ENCODE peak calls at places on chromosomes 7 and 10, in nine cellular contexts. One of them, this sample, is unnamed.

GRCh38 chr7:116952640-116953371 is 495 bp upstream of the ST7 start:
- DNase-seq in sigmoid colon: peak
- DNase-seq in stimulated activated CD8-positive, alpha-beta memory T cell treated with anti-CD3 and anti-CD28 coated beads, Interleukin-7, amount 100 ng/mL, for 24 hours: peak
- DNase-seq in mammary epithelial cell: peak
- DNase-seq in right lobe of liver: peak
- DNase-seq in NCI-H2029: no peak
- DNase-seq in stimulated activated CD4-positive, alpha-beta T cell treated with anti-CD3 and anti-CD28 coated beads, Interleukin-1b, Interleukin-23, amount 100 ng/mL, for 1 hour: no peak
- DNase-seq in effector memory CD8-positive, alpha-beta T cell: no peak
- DNase-seq in H1: no peak
- DNase-seq in this sample: no peak

GRCh38 chr10:20855398-20856038 is 41.6 kb downstream of the NEBL start:
- DNase-seq in sigmoid colon: no peak
- DNase-seq in stimulated activated CD8-positive, alpha-beta memory T cell treated with anti-CD3 and anti-CD28 coated beads, Interleukin-7, amount 100 ng/mL, for 24 hours: no peak
- DNase-seq in mammary epithelial cell: no peak
- DNase-seq in right lobe of liver: no peak
- DNase-seq in NCI-H2029: no peak
- DNase-seq in stimulated activated CD4-positive, alpha-beta T cell treated with anti-CD3 and anti-CD28 coated beads, Interleukin-1b, Interleukin-23, amount 100 ng/mL, for 1 hour: no peak
- DNase-seq in effector memory CD8-positive, alpha-beta T cell: no peak
- DNase-seq in H1: no peak
- DNase-seq in this sample: no peak

GRCh38 chr7:38020134-38020533 is 99.7 kb downstream of the EPDR1 start:
- DNase-seq in sigmoid colon: no peak
- DNase-seq in stimulated activated CD8-positive, alpha-beta memory T cell treated with anti-CD3 and anti-CD28 coated beads, Interleukin-7, amount 100 ng/mL, for 24 hours: no peak
- DNase-seq in mammary epithelial cell: no peak
- DNase-seq in right lobe of liver: no peak
- DNase-seq in NCI-H2029: no peak
- DNase-seq in stimulated activated CD4-positive, alpha-beta T cell treated with anti-CD3 and anti-CD28 coated beads, Interleukin-1b, Interleukin-23, amount 100 ng/mL, for 1 hour: no peak
- DNase-seq in effector memory CD8-positive, alpha-beta T cell: no peak
- DNase-seq in H1: no peak
- DNase-seq in this sample: no peak

GRCh38 chr7:28767356-28767755 is 190.8 kb downstream of the TRIL start:
- DNase-seq in sigmoid colon: no peak
- DNase-seq in stimulated activated CD8-positive, alpha-beta memory T cell treated with anti-CD3 and anti-CD28 coated beads, Interleukin-7, amount 100 ng/mL, for 24 hours: no peak
- DNase-seq in mammary epithelial cell: no peak
- DNase-seq in right lobe of liver: no peak
- DNase-seq in NCI-H2029: no peak
- DNase-seq in stimulated activated CD4-positive, alpha-beta T cell treated with anti-CD3 and anti-CD28 coated beads, Interleukin-1b, Interleukin-23, amount 100 ng/mL, for 1 hour: no peak
- DNase-seq in effector memory CD8-positive, alpha-beta T cell: no peak
- DNase-seq in H1: no peak
- DNase-seq in this sample: no peak

GRCh38 chr7:7944619-7945282 is 23.8 kb upstream of the GLCCI1 start:
- DNase-seq in sigmoid colon: no peak
- DNase-seq in stimulated activated CD8-positive, alpha-beta memory T cell treated with anti-CD3 and anti-CD28 coated beads, Interleukin-7, amount 100 ng/mL, for 24 hours: no peak
- DNase-seq in mammary epithelial cell: no peak
- DNase-seq in right lobe of liver: no peak
- DNase-seq in NCI-H2029: no peak
- DNase-seq in stimulated activated CD4-positive, alpha-beta T cell treated with anti-CD3 and anti-CD28 coated beads, Interleukin-1b, Interleukin-23, amount 100 ng/mL, for 1 hour: peak
- DNase-seq in effector memory CD8-positive, alpha-beta T cell: peak
- DNase-seq in H1: no peak
- DNase-seq in this sample: peak

GRCh38 chr10:119306514-119306951 is 99.2 kb downstream of the GRK5 start:
- DNase-seq in sigmoid colon: no peak
- DNase-seq in stimulated activated CD8-positive, alpha-beta memory T cell treated with anti-CD3 and anti-CD28 coated beads, Interleukin-7, amount 100 ng/mL, for 24 hours: peak
- DNase-seq in mammary epithelial cell: no peak
- DNase-seq in right lobe of liver: no peak
- DNase-seq in NCI-H2029: no peak
- DNase-seq in stimulated activated CD4-positive, alpha-beta T cell treated with anti-CD3 and anti-CD28 coated beads, Interleukin-1b, Interleukin-23, amount 100 ng/mL, for 1 hour: peak
- DNase-seq in effector memory CD8-positive, alpha-beta T cell: peak
- DNase-seq in H1: no peak
- DNase-seq in this sample: peak

GRCh38 chr10:124005091-124005490 is 88.3 kb downstream of the CHST15 start:
- DNase-seq in sigmoid colon: peak
- DNase-seq in stimulated activated CD8-positive, alpha-beta memory T cell treated with anti-CD3 and anti-CD28 coated beads, Interleukin-7, amount 100 ng/mL, for 24 hours: no peak
- DNase-seq in mammary epithelial cell: no peak
- DNase-seq in right lobe of liver: no peak
- DNase-seq in NCI-H2029: no peak
- DNase-seq in stimulated activated CD4-positive, alpha-beta T cell treated with anti-CD3 and anti-CD28 coated beads, Interleukin-1b, Interleukin-23, amount 100 ng/mL, for 1 hour: no peak
- DNase-seq in effector memory CD8-positive, alpha-beta T cell: no peak
- DNase-seq in H1: no peak
- DNase-seq in this sample: no peak

GRCh38 chr7:75842836-75843446 is 29.3 kb upstream of the CCL24 start:
- DNase-seq in sigmoid colon: no peak
- DNase-seq in stimulated activated CD8-positive, alpha-beta memory T cell treated with anti-CD3 and anti-CD28 coated beads, Interleukin-7, amount 100 ng/mL, for 24 hours: no peak
- DNase-seq in mammary epithelial cell: peak
- DNase-seq in right lobe of liver: peak
- DNase-seq in NCI-H2029: no peak
- DNase-seq in stimulated activated CD4-positive, alpha-beta T cell treated with anti-CD3 and anti-CD28 coated beads, Interleukin-1b, Interleukin-23, amount 100 ng/mL, for 1 hour: no peak
- DNase-seq in effector memory CD8-positive, alpha-beta T cell: no peak
- DNase-seq in H1: no peak
- DNase-seq in this sample: peak

GRCh38 chr7:149150981-149151380 is 3.7 kb downstream of the ZNF398 start:
- DNase-seq in sigmoid colon: no peak
- DNase-seq in stimulated activated CD8-positive, alpha-beta memory T cell treated with anti-CD3 and anti-CD28 coated beads, Interleukin-7, amount 100 ng/mL, for 24 hours: no peak
- DNase-seq in mammary epithelial cell: no peak
- DNase-seq in right lobe of liver: no peak
- DNase-seq in NCI-H2029: no peak
- DNase-seq in stimulated activated CD4-positive, alpha-beta T cell treated with anti-CD3 and anti-CD28 coated beads, Interleukin-1b, Interleukin-23, amount 100 ng/mL, for 1 hour: no peak
- DNase-seq in effector memory CD8-positive, alpha-beta T cell: no peak
- DNase-seq in H1: no peak
- DNase-seq in this sample: no peak

GRCh38 chr10:103822795-103823194 is 32.6 kb downstream of the SH3PXD2A start:
- DNase-seq in sigmoid colon: no peak
- DNase-seq in stimulated activated CD8-positive, alpha-beta memory T cell treated with anti-CD3 and anti-CD28 coated beads, Interleukin-7, amount 100 ng/mL, for 24 hours: no peak
- DNase-seq in mammary epithelial cell: no peak
- DNase-seq in right lobe of liver: no peak
- DNase-seq in NCI-H2029: no peak
- DNase-seq in stimulated activated CD4-positive, alpha-beta T cell treated with anti-CD3 and anti-CD28 coated beads, Interleukin-1b, Interleukin-23, amount 100 ng/mL, for 1 hour: no peak
- DNase-seq in effector memory CD8-positive, alpha-beta T cell: no peak
- DNase-seq in H1: no peak
- DNase-seq in this sample: no peak

GRCh38 chr10:80191589-80192270 is 13.6 kb downstream of the ANXA11 start:
- DNase-seq in sigmoid colon: no peak
- DNase-seq in stimulated activated CD8-positive, alpha-beta memory T cell treated with anti-CD3 and anti-CD28 coated beads, Interleukin-7, amount 100 ng/mL, for 24 hours: no peak
- DNase-seq in mammary epithelial cell: peak
- DNase-seq in right lobe of liver: no peak
- DNase-seq in NCI-H2029: no peak
- DNase-seq in stimulated activated CD4-positive, alpha-beta T cell treated with anti-CD3 and anti-CD28 coated beads, Interleukin-1b, Interleukin-23, amount 100 ng/mL, for 1 hour: no peak
- DNase-seq in effector memory CD8-positive, alpha-beta T cell: peak
- DNase-seq in H1: no peak
- DNase-seq in this sample: no peak

GRCh38 chr10:94066411-94066810 is 72.7 kb downstream of the PLCE1 start:
- DNase-seq in sigmoid colon: no peak
- DNase-seq in stimulated activated CD8-positive, alpha-beta memory T cell treated with anti-CD3 and anti-CD28 coated beads, Interleukin-7, amount 100 ng/mL, for 24 hours: no peak
- DNase-seq in mammary epithelial cell: peak
- DNase-seq in right lobe of liver: no peak
- DNase-seq in NCI-H2029: no peak
- DNase-seq in stimulated activated CD4-positive, alpha-beta T cell treated with anti-CD3 and anti-CD28 coated beads, Interleukin-1b, Interleukin-23, amount 100 ng/mL, for 1 hour: no peak
- DNase-seq in effector memory CD8-positive, alpha-beta T cell: no peak
- DNase-seq in H1: no peak
- DNase-seq in this sample: no peak

GRCh38 chr7:26140380-26140779 is 11.6 kb upstream of the NFE2L3 start:
- DNase-seq in sigmoid colon: no peak
- DNase-seq in stimulated activated CD8-positive, alpha-beta memory T cell treated with anti-CD3 and anti-CD28 coated beads, Interleukin-7, amount 100 ng/mL, for 24 hours: no peak
- DNase-seq in mammary epithelial cell: no peak
- DNase-seq in right lobe of liver: no peak
- DNase-seq in NCI-H2029: no peak
- DNase-seq in stimulated activated CD4-positive, alpha-beta T cell treated with anti-CD3 and anti-CD28 coated beads, Interleukin-1b, Interleukin-23, amount 100 ng/mL, for 1 hour: no peak
- DNase-seq in effector memory CD8-positive, alpha-beta T cell: no peak
- DNase-seq in H1: no peak
- DNase-seq in this sample: no peak

GRCh38 chr10:5816170-5816569 is 2.9 kb upstream of the GDI2 start:
- DNase-seq in sigmoid colon: no peak
- DNase-seq in stimulated activated CD8-positive, alpha-beta memory T cell treated with anti-CD3 and anti-CD28 coated beads, Interleukin-7, amount 100 ng/mL, for 24 hours: no peak
- DNase-seq in mammary epithelial cell: no peak
- DNase-seq in right lobe of liver: no peak
- DNase-seq in NCI-H2029: no peak
- DNase-seq in stimulated activated CD4-positive, alpha-beta T cell treated with anti-CD3 and anti-CD28 coated beads, Interleukin-1b, Interleukin-23, amount 100 ng/mL, for 1 hour: no peak
- DNase-seq in effector memory CD8-positive, alpha-beta T cell: no peak
- DNase-seq in H1: no peak
- DNase-seq in this sample: no peak

GRCh38 chr10:122374859-122375721 is 582 bp downstream of the PLEKHA1 start:
- DNase-seq in sigmoid colon: peak
- DNase-seq in stimulated activated CD8-positive, alpha-beta memory T cell treated with anti-CD3 and anti-CD28 coated beads, Interleukin-7, amount 100 ng/mL, for 24 hours: peak
- DNase-seq in mammary epithelial cell: peak
- DNase-seq in right lobe of liver: peak
- DNase-seq in NCI-H2029: peak
- DNase-seq in stimulated activated CD4-positive, alpha-beta T cell treated with anti-CD3 and anti-CD28 coated beads, Interleukin-1b, Interleukin-23, amount 100 ng/mL, for 1 hour: peak
- DNase-seq in effector memory CD8-positive, alpha-beta T cell: peak
- DNase-seq in H1: no peak
- DNase-seq in this sample: peak

GRCh38 chr10:23481351-23481961 is 42.6 kb downstream of the OTUD1 start:
- DNase-seq in sigmoid colon: no peak
- DNase-seq in stimulated activated CD8-positive, alpha-beta memory T cell treated with anti-CD3 and anti-CD28 coated beads, Interleukin-7, amount 100 ng/mL, for 24 hours: no peak
- DNase-seq in mammary epithelial cell: no peak
- DNase-seq in right lobe of liver: no peak
- DNase-seq in NCI-H2029: no peak
- DNase-seq in stimulated activated CD4-positive, alpha-beta T cell treated with anti-CD3 and anti-CD28 coated beads, Interleukin-1b, Interleukin-23, amount 100 ng/mL, for 1 hour: no peak
- DNase-seq in effector memory CD8-positive, alpha-beta T cell: no peak
- DNase-seq in H1: no peak
- DNase-seq in this sample: no peak

GRCh38 chr10:6009961-6010360 is 32.6 kb upstream of the IL15RA start:
- DNase-seq in sigmoid colon: no peak
- DNase-seq in stimulated activated CD8-positive, alpha-beta memory T cell treated with anti-CD3 and anti-CD28 coated beads, Interleukin-7, amount 100 ng/mL, for 24 hours: no peak
- DNase-seq in mammary epithelial cell: no peak
- DNase-seq in right lobe of liver: no peak
- DNase-seq in NCI-H2029: no peak
- DNase-seq in stimulated activated CD4-positive, alpha-beta T cell treated with anti-CD3 and anti-CD28 coated beads, Interleukin-1b, Interleukin-23, amount 100 ng/mL, for 1 hour: no peak
- DNase-seq in effector memory CD8-positive, alpha-beta T cell: no peak
- DNase-seq in H1: no peak
- DNase-seq in this sample: no peak

GRCh38 chr10:54800677-54801480 is at the start of gene PCDH15:
- DNase-seq in sigmoid colon: no peak
- DNase-seq in stimulated activated CD8-positive, alpha-beta memory T cell treated with anti-CD3 and anti-CD28 coated beads, Interleukin-7, amount 100 ng/mL, for 24 hours: no peak
- DNase-seq in mammary epithelial cell: peak
- DNase-seq in right lobe of liver: peak
- DNase-seq in NCI-H2029: no peak
- DNase-seq in stimulated activated CD4-positive, alpha-beta T cell treated with anti-CD3 and anti-CD28 coated beads, Interleukin-1b, Interleukin-23, amount 100 ng/mL, for 1 hour: no peak
- DNase-seq in effector memory CD8-positive, alpha-beta T cell: no peak
- DNase-seq in H1: peak
- DNase-seq in this sample: no peak

GRCh38 chr7:98802088-98802780 is 67.6 kb downstream of the TMEM130 start:
- DNase-seq in sigmoid colon: no peak
- DNase-seq in stimulated activated CD8-positive, alpha-beta memory T cell treated with anti-CD3 and anti-CD28 coated beads, Interleukin-7, amount 100 ng/mL, for 24 hours: no peak
- DNase-seq in mammary epithelial cell: peak
- DNase-seq in right lobe of liver: peak
- DNase-seq in NCI-H2029: peak
- DNase-seq in stimulated activated CD4-positive, alpha-beta T cell treated with anti-CD3 and anti-CD28 coated beads, Interleukin-1b, Interleukin-23, amount 100 ng/mL, for 1 hour: no peak
- DNase-seq in effector memory CD8-positive, alpha-beta T cell: no peak
- DNase-seq in H1: no peak
- DNase-seq in this sample: peak

GRCh38 chr10:121570316-121570715 is 27.9 kb downstream of the FGFR2 start:
- DNase-seq in sigmoid colon: no peak
- DNase-seq in stimulated activated CD8-positive, alpha-beta memory T cell treated with anti-CD3 and anti-CD28 coated beads, Interleukin-7, amount 100 ng/mL, for 24 hours: no peak
- DNase-seq in mammary epithelial cell: no peak
- DNase-seq in right lobe of liver: no peak
- DNase-seq in NCI-H2029: no peak
- DNase-seq in stimulated activated CD4-positive, alpha-beta T cell treated with anti-CD3 and anti-CD28 coated beads, Interleukin-1b, Interleukin-23, amount 100 ng/mL, for 1 hour: no peak
- DNase-seq in effector memory CD8-positive, alpha-beta T cell: no peak
- DNase-seq in H1: no peak
- DNase-seq in this sample: no peak

GRCh38 chr7:43135129-43135528 is 22.7 kb downstream of the HECW1 start:
- DNase-seq in sigmoid colon: no peak
- DNase-seq in stimulated activated CD8-positive, alpha-beta memory T cell treated with anti-CD3 and anti-CD28 coated beads, Interleukin-7, amount 100 ng/mL, for 24 hours: no peak
- DNase-seq in mammary epithelial cell: peak
- DNase-seq in right lobe of liver: no peak
- DNase-seq in NCI-H2029: no peak
- DNase-seq in stimulated activated CD4-positive, alpha-beta T cell treated with anti-CD3 and anti-CD28 coated beads, Interleukin-1b, Interleukin-23, amount 100 ng/mL, for 1 hour: no peak
- DNase-seq in effector memory CD8-positive, alpha-beta T cell: no peak
- DNase-seq in H1: no peak
- DNase-seq in this sample: no peak

GRCh38 chr10:129101232-129101980 is 365.6 kb upstream of the MGMT start:
- DNase-seq in sigmoid colon: no peak
- DNase-seq in stimulated activated CD8-positive, alpha-beta memory T cell treated with anti-CD3 and anti-CD28 coated beads, Interleukin-7, amount 100 ng/mL, for 24 hours: no peak
- DNase-seq in mammary epithelial cell: no peak
- DNase-seq in right lobe of liver: no peak
- DNase-seq in NCI-H2029: no peak
- DNase-seq in stimulated activated CD4-positive, alpha-beta T cell treated with anti-CD3 and anti-CD28 coated beads, Interleukin-1b, Interleukin-23, amount 100 ng/mL, for 1 hour: no peak
- DNase-seq in effector memory CD8-positive, alpha-beta T cell: no peak
- DNase-seq in H1: no peak
- DNase-seq in this sample: no peak

GRCh38 chr7:41582116-41582515 is 120.8 kb downstream of the INHBA start:
- DNase-seq in sigmoid colon: no peak
- DNase-seq in stimulated activated CD8-positive, alpha-beta memory T cell treated with anti-CD3 and anti-CD28 coated beads, Interleukin-7, amount 100 ng/mL, for 24 hours: no peak
- DNase-seq in mammary epithelial cell: no peak
- DNase-seq in right lobe of liver: no peak
- DNase-seq in NCI-H2029: no peak
- DNase-seq in stimulated activated CD4-positive, alpha-beta T cell treated with anti-CD3 and anti-CD28 coated beads, Interleukin-1b, Interleukin-23, amount 100 ng/mL, for 1 hour: no peak
- DNase-seq in effector memory CD8-positive, alpha-beta T cell: no peak
- DNase-seq in H1: no peak
- DNase-seq in this sample: no peak

GRCh38 chr10:19730848-19731247 is 85.4 kb upstream of the PLXDC2 start:
- DNase-seq in sigmoid colon: no peak
- DNase-seq in stimulated activated CD8-positive, alpha-beta memory T cell treated with anti-CD3 and anti-CD28 coated beads, Interleukin-7, amount 100 ng/mL, for 24 hours: no peak
- DNase-seq in mammary epithelial cell: no peak
- DNase-seq in right lobe of liver: no peak
- DNase-seq in NCI-H2029: no peak
- DNase-seq in stimulated activated CD4-positive, alpha-beta T cell treated with anti-CD3 and anti-CD28 coated beads, Interleukin-1b, Interleukin-23, amount 100 ng/mL, for 1 hour: no peak
- DNase-seq in effector memory CD8-positive, alpha-beta T cell: no peak
- DNase-seq in H1: no peak
- DNase-seq in this sample: no peak

GRCh38 chr10:99285846-99286245 is 43.3 kb upstream of the CNNM1 start:
- DNase-seq in sigmoid colon: no peak
- DNase-seq in stimulated activated CD8-positive, alpha-beta memory T cell treated with anti-CD3 and anti-CD28 coated beads, Interleukin-7, amount 100 ng/mL, for 24 hours: no peak
- DNase-seq in mammary epithelial cell: peak
- DNase-seq in right lobe of liver: no peak
- DNase-seq in NCI-H2029: no peak
- DNase-seq in stimulated activated CD4-positive, alpha-beta T cell treated with anti-CD3 and anti-CD28 coated beads, Interleukin-1b, Interleukin-23, amount 100 ng/mL, for 1 hour: no peak
- DNase-seq in effector memory CD8-positive, alpha-beta T cell: no peak
- DNase-seq in H1: no peak
- DNase-seq in this sample: no peak

GRCh38 chr10:59894114-59894513 is 12.2 kb downstream of the CCDC6 start:
- DNase-seq in sigmoid colon: peak
- DNase-seq in stimulated activated CD8-positive, alpha-beta memory T cell treated with anti-CD3 and anti-CD28 coated beads, Interleukin-7, amount 100 ng/mL, for 24 hours: no peak
- DNase-seq in mammary epithelial cell: peak
- DNase-seq in right lobe of liver: no peak
- DNase-seq in NCI-H2029: no peak
- DNase-seq in stimulated activated CD4-positive, alpha-beta T cell treated with anti-CD3 and anti-CD28 coated beads, Interleukin-1b, Interleukin-23, amount 100 ng/mL, for 1 hour: no peak
- DNase-seq in effector memory CD8-positive, alpha-beta T cell: no peak
- DNase-seq in H1: no peak
- DNase-seq in this sample: no peak

GRCh38 chr7:157411580-157411979 is 74.8 kb downstream of the DNAJB6 start:
- DNase-seq in sigmoid colon: no peak
- DNase-seq in stimulated activated CD8-positive, alpha-beta memory T cell treated with anti-CD3 and anti-CD28 coated beads, Interleukin-7, amount 100 ng/mL, for 24 hours: peak
- DNase-seq in mammary epithelial cell: no peak
- DNase-seq in right lobe of liver: no peak
- DNase-seq in NCI-H2029: no peak
- DNase-seq in stimulated activated CD4-positive, alpha-beta T cell treated with anti-CD3 and anti-CD28 coated beads, Interleukin-1b, Interleukin-23, amount 100 ng/mL, for 1 hour: no peak
- DNase-seq in effector memory CD8-positive, alpha-beta T cell: peak
- DNase-seq in H1: no peak
- DNase-seq in this sample: no peak

GRCh38 chr7:138151731-138152577 is 75.7 kb downstream of the AKR1D1 start:
- DNase-seq in sigmoid colon: no peak
- DNase-seq in stimulated activated CD8-positive, alpha-beta memory T cell treated with anti-CD3 and anti-CD28 coated beads, Interleukin-7, amount 100 ng/mL, for 24 hours: no peak
- DNase-seq in mammary epithelial cell: no peak
- DNase-seq in right lobe of liver: no peak
- DNase-seq in NCI-H2029: no peak
- DNase-seq in stimulated activated CD4-positive, alpha-beta T cell treated with anti-CD3 and anti-CD28 coated beads, Interleukin-1b, Interleukin-23, amount 100 ng/mL, for 1 hour: no peak
- DNase-seq in effector memory CD8-positive, alpha-beta T cell: no peak
- DNase-seq in H1: no peak
- DNase-seq in this sample: no peak

GRCh38 chr7:108973075-108973474 is 403.4 kb downstream of the DNAJB9 start:
- DNase-seq in sigmoid colon: no peak
- DNase-seq in stimulated activated CD8-positive, alpha-beta memory T cell treated with anti-CD3 and anti-CD28 coated beads, Interleukin-7, amount 100 ng/mL, for 24 hours: no peak
- DNase-seq in mammary epithelial cell: no peak
- DNase-seq in right lobe of liver: no peak
- DNase-seq in NCI-H2029: no peak
- DNase-seq in stimulated activated CD4-positive, alpha-beta T cell treated with anti-CD3 and anti-CD28 coated beads, Interleukin-1b, Interleukin-23, amount 100 ng/mL, for 1 hour: no peak
- DNase-seq in effector memory CD8-positive, alpha-beta T cell: no peak
- DNase-seq in H1: no peak
- DNase-seq in this sample: no peak

GRCh38 chr10:106917452-106918055 is 247.0 kb downstream of the SORCS1 start:
- DNase-seq in sigmoid colon: peak
- DNase-seq in stimulated activated CD8-positive, alpha-beta memory T cell treated with anti-CD3 and anti-CD28 coated beads, Interleukin-7, amount 100 ng/mL, for 24 hours: no peak
- DNase-seq in mammary epithelial cell: no peak
- DNase-seq in right lobe of liver: no peak
- DNase-seq in NCI-H2029: no peak
- DNase-seq in stimulated activated CD4-positive, alpha-beta T cell treated with anti-CD3 and anti-CD28 coated beads, Interleukin-1b, Interleukin-23, amount 100 ng/mL, for 1 hour: no peak
- DNase-seq in effector memory CD8-positive, alpha-beta T cell: no peak
- DNase-seq in H1: no peak
- DNase-seq in this sample: no peak

GRCh38 chr7:27123477-27124053 is 7.0 kb downstream of the HOXA4 start:
- DNase-seq in sigmoid colon: no peak
- DNase-seq in stimulated activated CD8-positive, alpha-beta memory T cell treated with anti-CD3 and anti-CD28 coated beads, Interleukin-7, amount 100 ng/mL, for 24 hours: no peak
- DNase-seq in mammary epithelial cell: no peak
- DNase-seq in right lobe of liver: no peak
- DNase-seq in NCI-H2029: no peak
- DNase-seq in stimulated activated CD4-positive, alpha-beta T cell treated with anti-CD3 and anti-CD28 coated beads, Interleukin-1b, Interleukin-23, amount 100 ng/mL, for 1 hour: no peak
- DNase-seq in effector memory CD8-positive, alpha-beta T cell: no peak
- DNase-seq in H1: no peak
- DNase-seq in this sample: no peak

This sample was measured in GM10248.